ENCODE peak calls at places on chromosome 14, in eight cellular contexts. F is sciatic nerve; C is NCI-H1105; U is stimulated activated CD4-positive, alpha-beta T cell treated with anti-CD3 and anti-CD28 coated beads, Interleukin-15, amount 100 ng/mL, for 1 hour; R is progenitor cell of endocrine pancreas; A is activated T-cell treated with anti-CD3 and anti-CD28 coated beads, Interleukin-2, amount 50 U/mL, for 72 hours; M is right atrium auricular region; I is activated B cell treated with CpG ODN at 0.5 μM for 24 hours. Z is an unnamed sample.

GRCh38 chr14:50659327-50659974 is 8.7 kb downstream of the SAV1 start:
- DNase-seq in F (no peak), C (no peak), U (no peak), R (no peak), A (no peak), M (no peak), I (no peak), Z (no peak)

GRCh38 chr14:72929316-72930080 is 3.2 kb downstream of the DCAF4 start:
- DNase-seq in F (no peak), C (no peak), U (no peak), R (no peak), A (no peak), M (no peak), I (no peak), Z (peak; percentile 53)

GRCh38 chr14:104112609-104113571 is 25.5 kb upstream of the KIF26A start:
- DNase-seq in F (peak; percentile 47), C (no peak), U (no peak), R (no peak), A (no peak), M (no peak), I (no peak), Z (no peak)

GRCh38 chr14:33364536-33364935 is 425.9 kb downstream of the NPAS3 start:
- DNase-seq in F (no peak), C (no peak), U (no peak), R (no peak), A (no peak), M (no peak), I (no peak), Z (no peak)

GRCh38 chr14:81371802-81372201 is 28.3 kb downstream of the STON2 start:
- DNase-seq in F (no peak), C (no peak), U (no peak), R (no peak), A (no peak), M (no peak), I (no peak), Z (no peak)

GRCh38 chr14:29749327-29749726 is 178.3 kb downstream of the PRKD1 start:
- DNase-seq in F (no peak), C (no peak), U (no peak), R (no peak), A (no peak), M (no peak), I (no peak), Z (no peak)

GRCh38 chr14:101496779-101497420 is 64.4 kb upstream of the DIO3 start:
- DNase-seq in F (peak; percentile 39), C (no peak), U (no peak), R (no peak), A (no peak), M (peak; percentile 38), I (no peak), Z (peak; percentile 45)

GRCh38 chr14:40362856-40363255 is 930.6 kb upstream of the FBXO33 start:
- DNase-seq in F (no peak), C (no peak), U (no peak), R (no peak), A (no peak), M (no peak), I (no peak), Z (no peak)

GRCh38 chr14:68774771-68775613 is 17.9 kb downstream of the ZFP36L1 start:
- DNase-seq in F (no peak), C (no peak), U (no peak), R (no peak), A (no peak), M (no peak), I (no peak), Z (peak; percentile 68)

GRCh38 chr14:70748422-70748821 is 60.9 kb downstream of the MAP3K9 start:
- DNase-seq in F (no peak), C (no peak), U (no peak), R (no peak), A (no peak), M (no peak), I (no peak), Z (no peak)

GRCh38 chr14:65302571-65303184 is 109.9 kb upstream of the FUT8 start:
- DNase-seq in F (no peak), C (peak; percentile 66), U (no peak), R (no peak), A (peak; percentile 76), M (no peak), I (no peak), Z (no peak)

GRCh38 chr14:52067873-52068740 is 752 bp downstream of the NID2 start:
- DNase-seq in F (peak; percentile 69), C (no peak), U (no peak), R (peak; percentile 15), A (peak; percentile 19), M (no peak), I (peak; percentile 23), Z (no peak)